ENCODE peak calls at places on chromosomes 12 and 14, in seven cellular contexts. R is upper lobe of left lung, B is SK-N-MC, O is transverse colon, V is Panc1, Y is HepG2, G is GM23338. P is an unnamed sample.

GRCh38 chr14:105700622-105701288 is 174.4 kb downstream of the TMEM121 start:
- DNase-seq in R (no peak), B (no peak), O (peak; percentile 33), V (no peak), Y (no peak), G (no peak), P (no peak)

GRCh38 chr12:110337912-110338710 is 57.1 kb downstream of the ATP2A2 start:
- DNase-seq in R (no peak), B (no peak), O (no peak), V (no peak), Y (peak; percentile 40), G (no peak), P (no peak)

GRCh38 chr12:111390894-111391293 is 14.8 kb upstream of the SH2B3 start:
- DNase-seq in R (no peak), B (no peak), O (no peak), V (no peak), Y (no peak), G (no peak), P (no peak)

GRCh38 chr14:75675265-75675960 is 14.4 kb downstream of the TTLL5 start:
- DNase-seq in R (no peak), B (no peak), O (no peak), V (no peak), Y (no peak), G (peak; percentile 44), P (no peak)

GRCh38 chr12:67909091-67909531 is 80.1 kb upstream of the IFNG-AS1 start:
- DNase-seq in R (no peak), B (peak; percentile 61), O (no peak), V (no peak), Y (no peak), G (no peak), P (no peak)

GRCh38 chr12:115135800-115136211 is 451.8 kb upstream of the TBX3 start:
- DNase-seq in R (no peak), B (no peak), O (peak; percentile 23), V (no peak), Y (no peak), G (no peak), P (no peak)

GRCh38 chr12:51926064-51926632 is 18.8 kb downstream of the ACVRL1 start:
- DNase-seq in R (no peak), B (no peak), O (no peak), V (no peak), Y (no peak), G (no peak), P (no peak)

GRCh38 chr14:27184371-27184901 is 586.6 kb upstream of the NOVA1 start:
- DNase-seq in R (no peak), B (no peak), O (no peak), V (no peak), Y (no peak), G (no peak), P (no peak)

GRCh38 chr12:2354151-2354991 is 301.6 kb downstream of the CACNA1C start:
- DNase-seq in R (no peak), B (no peak), O (no peak), V (no peak), Y (no peak), G (no peak), P (no peak)

GRCh38 chr12:52561880-52562449 is 9.0 kb upstream of the KRT71 start:
- DNase-seq in R (peak; percentile 47), B (no peak), O (no peak), V (no peak), Y (peak; percentile 21), G (peak; percentile 54), P (no peak)

GRCh38 chr12:132030367-132031038 is 80.8 kb downstream of the EP400 start:
- DNase-seq in R (no peak), B (no peak), O (no peak), V (peak; percentile 54), Y (no peak), G (no peak), P (no peak)

GRCh38 chr14:36843410-36843809 is 181.8 kb downstream of the PAX9 start:
- DNase-seq in R (no peak), B (no peak), O (no peak), V (no peak), Y (no peak), G (no peak), P (no peak)

GRCh38 chr12:5094986-5095385 is 51.3 kb downstream of the KCNA5 start:
- DNase-seq in R (no peak), B (no peak), O (no peak), V (no peak), Y (no peak), G (no peak), P (no peak)

GRCh38 chr12:14284189-14284722 is 81.2 kb upstream of the ATF7IP start:
- DNase-seq in R (peak; percentile 27), B (no peak), O (no peak), V (no peak), Y (no peak), G (peak; percentile 46), P (no peak)

GRCh38 chr12:96170328-96170727 is 23.8 kb upstream of the ELK3 start:
- DNase-seq in R (no peak), B (no peak), O (no peak), V (no peak), Y (no peak), G (no peak), P (no peak)

GRCh38 chr12:107748472-107748871 is 12.5 kb downstream of the PRDM4 start:
- DNase-seq in R (no peak), B (no peak), O (no peak), V (no peak), Y (no peak), G (no peak), P (no peak)

GRCh38 chr12:69101505-69101904 is 137.9 kb upstream of the CPSF6 start:
- DNase-seq in R (no peak), B (no peak), O (no peak), V (no peak), Y (peak; percentile 49), G (no peak), P (no peak)

GRCh38 chr14:70919774-70920173 is 12.5 kb downstream of the PCNX1 start:
- DNase-seq in R (no peak), B (no peak), O (no peak), V (no peak), Y (no peak), G (peak; percentile 25), P (no peak)

GRCh38 chr14:59831121-59831730 is 39.4 kb downstream of the RTN1 start:
- DNase-seq in R (no peak), B (no peak), O (no peak), V (no peak), Y (no peak), G (no peak), P (no peak)

GRCh38 chr14:99163446-99163845 is 108.6 kb downstream of the BCL11B start:
- DNase-seq in R (no peak), B (no peak), O (no peak), V (no peak), Y (no peak), G (no peak), P (no peak)

GRCh38 chr12:22684526-22685118 is 59.7 kb downstream of the ETNK1 start:
- DNase-seq in R (no peak), B (peak; percentile 30), O (no peak), V (no peak), Y (peak; percentile 17), G (peak; percentile 69), P (no peak)

GRCh38 chr12:28172434-28173030 is 17.7 kb upstream of the CCDC91 start:
- DNase-seq in R (no peak), B (no peak), O (peak; percentile 25), V (peak; percentile 59), Y (peak; percentile 39), G (peak; percentile 66), P (peak; percentile 31)

GRCh38 chr14:71358209-71358931 is 451.1 kb downstream of the PCNX1 start:
- DNase-seq in R (no peak), B (no peak), O (no peak), V (no peak), Y (no peak), G (no peak), P (no peak)

GRCh38 chr12:65958456-65958855 is 134.2 kb downstream of the HMGA2 start:
- DNase-seq in R (peak; percentile 28), B (no peak), O (no peak), V (no peak), Y (no peak), G (peak; percentile 36), P (no peak)

GRCh38 chr12:30828686-30829085 is 73.9 kb upstream of the CAPRIN2 start:
- DNase-seq in R (no peak), B (no peak), O (no peak), V (no peak), Y (no peak), G (no peak), P (no peak)
- TF ChIP-seq POLR2AphosphoS5 in R (no peak), B (no peak), O (no peak), V (no peak), Y (no peak), G (no peak), P (no peak)

DNA sequence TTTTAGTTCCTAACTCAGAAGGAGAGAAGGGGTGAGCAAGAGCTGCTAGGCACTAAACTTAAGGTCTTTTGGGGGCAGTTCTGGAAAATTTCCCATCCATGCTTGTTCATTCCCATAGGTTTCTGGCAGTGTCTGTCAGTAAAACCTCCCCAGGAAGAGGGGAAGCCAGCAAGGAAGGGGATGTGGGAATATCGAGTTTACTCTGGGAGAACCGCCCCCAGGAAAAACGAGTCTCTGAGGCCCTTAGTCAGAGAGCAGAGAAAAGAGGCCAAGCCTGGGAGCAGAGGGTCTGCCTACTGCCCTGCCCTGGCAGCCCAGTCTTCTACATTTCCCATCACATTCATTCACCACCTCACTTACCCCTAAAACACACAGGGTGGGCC is 55.9 kb downstream of the TMCC3 start:
- DNase-seq in R (no peak), B (no peak), O (no peak), V (no peak), Y (no peak), G (no peak), P (no peak)
- H3K27ac ChIP-seq in R (no peak overlapping the region), B (no peak overlapping the region), O (no peak overlapping the region), V (no peak overlapping the region), Y (no peak overlapping the region), G (no peak overlapping the region), P (peak overlapping the region; percentile 9)

DNA sequence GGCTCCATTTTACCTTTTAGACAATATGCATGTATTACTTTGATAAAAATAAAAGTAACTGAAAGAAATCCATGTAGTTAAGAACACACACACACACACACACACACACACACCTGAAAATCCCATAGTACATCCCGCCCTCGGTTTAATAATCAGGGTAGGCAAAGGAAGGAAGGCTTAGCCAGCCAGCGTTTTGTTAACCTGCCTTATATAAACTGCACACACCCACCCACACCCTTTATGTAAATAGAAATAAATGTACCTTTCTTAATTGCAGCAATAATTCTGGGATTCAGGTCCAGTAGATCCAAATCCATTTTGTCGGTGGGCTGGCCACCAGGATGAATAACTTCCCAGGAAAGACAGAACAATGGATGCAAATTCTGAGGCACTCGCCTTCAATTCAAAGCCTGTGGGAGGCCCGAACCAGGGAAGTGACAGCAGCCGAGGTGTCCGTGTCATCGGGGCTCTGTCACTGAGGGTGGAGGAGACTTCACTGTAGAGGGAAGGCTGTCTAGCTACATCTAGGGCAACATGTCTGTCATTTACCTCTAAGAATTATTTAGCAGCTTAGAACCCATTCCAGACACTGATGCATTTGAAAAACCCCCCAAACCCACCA is 4.4 kb downstream of the XRCC3 start:
- DNase-seq in R (no peak), B (no peak), O (peak; percentile 56), V (no peak), Y (no peak), G (no peak), P (no peak)
- TF ChIP-seq POLR2AphosphoS5 in R (no peak), B (no peak), O (no peak), V (no peak), Y (no peak), G (no peak), P (no peak)

DNA sequence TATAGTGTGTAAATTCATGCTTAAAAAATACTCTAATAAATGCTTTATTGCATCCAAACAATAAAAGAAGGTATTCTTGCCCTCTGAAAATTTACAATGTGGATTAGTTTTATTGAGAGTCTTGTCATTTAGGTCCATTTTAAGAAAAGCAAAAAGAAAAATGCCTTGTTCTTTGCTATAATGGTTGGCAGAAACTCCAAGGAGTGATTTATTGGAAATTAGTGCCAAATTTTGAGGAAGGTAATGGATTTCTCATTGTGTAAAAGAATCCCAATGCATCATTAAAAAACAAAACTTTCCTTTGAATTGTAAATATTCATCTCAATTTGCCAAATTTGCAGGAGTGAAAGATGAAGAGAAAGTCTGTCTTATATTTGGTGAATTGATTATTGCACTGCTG is 511.6 kb downstream of the TMTC2 start:
- DNase-seq in R (no peak), B (no peak), O (no peak), V (no peak), Y (no peak), G (no peak), P (no peak)
- H3K27ac ChIP-seq in R (no peak overlapping the region), B (no peak overlapping the region), O (no peak overlapping the region), V (no peak overlapping the region), Y (no peak overlapping the region), G (peak overlapping the region; percentile 50), P (no peak overlapping the region)

P was measured in stomach.